ENCODE peak calls at places on chromosome 12, in ten cellular contexts. Z is activated CD4-positive, alpha-beta T cell treated with anti-CD3 and anti-CD28 coated beads, Interleukin-2, amount 50 U/mL, for 1 hour; G is left ventricle myocardium inferior; M is CD8-positive, alpha-beta memory T cell; I is A172; S is foreskin fibroblast; Q is type B pancreatic cell; H is NT2/D1; D is NCI-H510A; X is ovary. F is an unnamed sample.
A peak's percentile ranks its signal among the peaks of the same experiment; 100 is the strongest.

GRCh38 chr12:1642513-1642912 is 13.5 kb downstream of the WNT5B start:
- DNase-seq in X (no peak), Q (no peak), Z (no peak), G (no peak), M (no peak), S (no peak), I (no peak), D (no peak), H (no peak), F (no peak)

GRCh38 chr12:77047341-77048202 is 17.8 kb downstream of the E2F7 start:
- DNase-seq in H (no peak), M (no peak), G (no peak), Q (no peak), I (no peak), S (no peak), D (no peak), X (no peak), Z (no peak), F (no peak)

GRCh38 chr12:22687677-22688076 is 62.7 kb downstream of the ETNK1 start:
- DNase-seq in Q (no peak), S (peak; percentile 29), D (no peak), M (no peak), Z (no peak), I (peak; percentile 48), X (no peak), G (no peak), H (no peak), F (peak; percentile 78)

GRCh38 chr12:97650242-97650641 is 187.6 kb downstream of the RMST start:
- DNase-seq in Q (no peak), M (no peak), G (no peak), Z (no peak), D (no peak), H (no peak), X (no peak), I (peak; percentile 80), S (no peak), F (no peak)

GRCh38 chr12:105256921-105257320 is 20.9 kb upstream of the APPL2 start:
- DNase-seq in M (no peak), G (no peak), H (no peak), D (no peak), Z (no peak), X (no peak), S (peak; percentile 73), I (peak; percentile 49), Q (no peak), F (no peak)

GRCh38 chr12:3442397-3442796 is 48.6 kb upstream of the PRMT8 start:
- DNase-seq in Z (no peak), S (no peak), Q (no peak), G (no peak), M (no peak), I (no peak), X (no peak), D (no peak), H (no peak), F (no peak)

GRCh38 chr12:62379026-62379722 is 87.5 kb upstream of the MON2 start:
- DNase-seq in D (no peak), G (no peak), Z (no peak), Q (no peak), I (no peak), H (no peak), M (no peak), S (no peak), X (no peak), F (no peak)

GRCh38 chr12:57549909-57550627 is at the start of gene KIF5A:
- DNase-seq in X (no peak), G (no peak), D (peak; percentile 56), Z (peak; percentile 41), S (no peak), H (no peak), M (peak; percentile 56), I (no peak), Q (no peak), F (no peak)

GRCh38 chr12:3538691-3539030 is 47.7 kb downstream of the PRMT8 start:
- DNase-seq in Z (no peak), H (no peak), G (no peak), Q (no peak), I (no peak), M (no peak), X (no peak), D (peak; percentile 71), S (no peak), F (no peak)

GRCh38 chr12:129190827-129191226 is 337.5 kb downstream of the GLT1D1 start:
- DNase-seq in Z (no peak), I (no peak), X (no peak), H (peak; percentile 15), M (no peak), D (no peak), Q (no peak), G (no peak), S (no peak), F (no peak)

GRCh38 chr12:79063258-79063657 is 198.7 kb downstream of the SYT1 start:
- DNase-seq in D (no peak), M (no peak), X (no peak), H (no peak), Q (no peak), S (no peak), I (no peak), Z (no peak), G (no peak), F (no peak)

GRCh38 chr12:91984571-91984970 is 161.1 kb downstream of the BTG1 start:
- DNase-seq in Q (no peak), I (no peak), Z (no peak), H (no peak), X (no peak), S (no peak), G (no peak), M (no peak), D (no peak), F (no peak)

GRCh38 chr12:99824900-99825562 is 159.7 kb downstream of the ANKS1B start:
- DNase-seq in X (no peak), I (no peak), M (no peak), Z (no peak), H (no peak), S (no peak), G (no peak), Q (no peak), D (no peak), F (no peak)

GRCh38 chr12:52285172-52285745 is 6.1 kb downstream of the KRT81 start:
- DNase-seq in I (peak; percentile 73), G (no peak), X (no peak), D (no peak), Q (no peak), S (peak; percentile 46), Z (no peak), H (no peak), M (no peak), F (no peak)

GRCh38 chr12:18706798-18707197 is 31.0 kb downstream of the PLCZ1 start:
- DNase-seq in I (no peak), H (no peak), D (no peak), Q (no peak), X (no peak), Z (no peak), S (no peak), M (no peak), G (no peak), F (no peak)

GRCh38 chr12:126362490-126362889 is 1297.3 kb downstream of the AACS start:
- DNase-seq in Q (no peak), S (no peak), H (no peak), Z (no peak), I (peak; percentile 2), X (no peak), D (no peak), M (no peak), G (no peak), F (no peak)

GRCh38 chr12:107109726-107110518 is 16.6 kb upstream of the CRY1 start:
- DNase-seq in M (no peak), I (no peak), H (no peak), X (no peak), G (no peak), Z (no peak), D (no peak), S (no peak), Q (no peak), F (no peak)

GRCh38 chr12:103840881-103841689 is at the start of gene NT5DC3:
- DNase-seq in Q (peak; percentile 90), M (peak; percentile 75), X (peak; percentile 86), I (peak; percentile 47), H (peak; percentile 70), S (peak; percentile 86), D (peak; percentile 59), G (peak; percentile 78), Z (peak; percentile 81), F (peak; percentile 59)

GRCh38 chr12:4412056-4412455 is 32.5 kb upstream of the FGF23 start:
- DNase-seq in G (no peak), X (no peak), H (no peak), S (no peak), M (no peak), Z (no peak), D (no peak), I (no peak), Q (no peak), F (no peak)

GRCh38 chr12:108694812-108695278 is 36.5 kb downstream of the CORO1C start:
- DNase-seq in I (peak; percentile 30), Z (no peak), H (no peak), X (no peak), S (no peak), D (no peak), Q (no peak), G (no peak), M (no peak), F (no peak)

GRCh38 chr12:131785763-131786330 is 42.3 kb upstream of the MMP17 start:
- DNase-seq in H (no peak), I (no peak), D (no peak), S (no peak), M (no peak), Q (no peak), Z (no peak), X (no peak), G (no peak), F (no peak)

GRCh38 chr12:10147714-10148403 is 17.9 kb upstream of the CLEC7A start:
- DNase-seq in Z (no peak), X (no peak), M (no peak), H (no peak), I (no peak), G (no peak), Q (no peak), S (no peak), D (no peak), F (no peak)

GRCh38 chr12:52879394-52880351 is 25.2 kb downstream of the KRT8 start:
- DNase-seq in H (peak; percentile 89), Z (peak; percentile 74), S (peak; percentile 73), D (peak; percentile 76), Q (peak; percentile 85), M (peak; percentile 48), G (peak; percentile 68), X (peak; percentile 77), I (peak; percentile 94), F (peak; percentile 60)

GRCh38 chr12:32051511-32052299 is 54.9 kb upstream of the BICD1 start:
- DNase-seq in D (no peak), H (no peak), I (peak; percentile 93), G (no peak), Q (no peak), M (no peak), S (peak; percentile 90), Z (no peak), X (no peak), F (peak; percentile 53)

GRCh38 chr12:99670635-99671034 is 23.1 kb downstream of the GARIN6 start:
- DNase-seq in Z (no peak), D (no peak), Q (no peak), X (no peak), H (peak; percentile 30), S (no peak), G (no peak), M (no peak), I (no peak), F (no peak)

GRCh38 chr12:97560359-97560758 is 97.8 kb downstream of the RMST start:
- DNase-seq in Q (no peak), G (no peak), Z (no peak), D (no peak), M (no peak), H (no peak), I (no peak), X (no peak), S (no peak), F (no peak)

GRCh38 chr12:503111-503761 is 43.5 kb downstream of the B4GALNT3 start:
- DNase-seq in H (no peak), G (no peak), I (peak; percentile 23), S (no peak), X (no peak), Z (no peak), Q (no peak), M (no peak), D (peak; percentile 39), F (no peak)

GRCh38 chr12:32377344-32378000 is 21.9 kb upstream of the FGD4 start:
- DNase-seq in H (no peak), G (no peak), D (no peak), M (no peak), Z (no peak), S (no peak), Q (no peak), X (no peak), I (peak; percentile 6), F (no peak)

F was measured in AML-193.